ENCODE peak calls at places on chromosome 18, in six cellular contexts. One of them, this sample, is unnamed.

GRCh38 chr18:70044626-70045025 is 97.0 kb upstream of the CD226 start:
- DNase-seq in HCT116: peak
- DNase-seq in GM12865: no peak
- DNase-seq in ELF-1: no peak
- DNase-seq in left ventricle myocardium superior: no peak
- DNase-seq in A172: peak
- DNase-seq in this sample: no peak

GRCh38 chr18:68494802-68495560 is 219.9 kb downstream of the TMX3 start:
- DNase-seq in HCT116: no peak
- DNase-seq in left ventricle myocardium superior: no peak
- DNase-seq in ELF-1: peak
- DNase-seq in GM12865: no peak
- DNase-seq in A172: peak
- DNase-seq in this sample: no peak

GRCh38 chr18:28147674-28148171 is 29.2 kb downstream of the CDH2 start:
- DNase-seq in HCT116: no peak
- DNase-seq in GM12865: no peak
- DNase-seq in left ventricle myocardium superior: no peak
- DNase-seq in ELF-1: no peak
- DNase-seq in A172: no peak
- DNase-seq in this sample: no peak

GRCh38 chr18:74818776-74819175 is 221.1 kb downstream of the ZNF407 start:
- DNase-seq in HCT116: no peak
- DNase-seq in ELF-1: no peak
- DNase-seq in GM12865: no peak
- DNase-seq in A172: no peak
- DNase-seq in left ventricle myocardium superior: no peak
- DNase-seq in this sample: no peak

GRCh38 chr18:59823611-59824195 is 76.1 kb upstream of the PMAIP1 start:
- DNase-seq in HCT116: peak
- DNase-seq in GM12865: peak
- DNase-seq in left ventricle myocardium superior: no peak
- DNase-seq in ELF-1: peak
- DNase-seq in A172: peak
- DNase-seq in this sample: peak

GRCh38 chr18:12702221-12703095 is at the start of the genes CEP76 and PSMG2:
- DNase-seq in GM12865: peak
- DNase-seq in ELF-1: peak
- DNase-seq in A172: peak
- DNase-seq in left ventricle myocardium superior: peak
- DNase-seq in HCT116: peak
- DNase-seq in this sample: peak

GRCh38 chr18:45505497-45506206 is 109.6 kb upstream of the SLC14A2 start:
- DNase-seq in GM12865: no peak
- DNase-seq in HCT116: no peak
- DNase-seq in left ventricle myocardium superior: peak
- DNase-seq in ELF-1: no peak
- DNase-seq in A172: no peak
- DNase-seq in this sample: no peak

GRCh38 chr18:71844810-71845209 is 699.3 kb downstream of the CBLN2 start:
- DNase-seq in A172: no peak
- DNase-seq in HCT116: no peak
- DNase-seq in GM12865: no peak
- DNase-seq in left ventricle myocardium superior: no peak
- DNase-seq in ELF-1: no peak
- DNase-seq in this sample: no peak

GRCh38 chr18:58104071-58104470 is 60.0 kb downstream of the NEDD4L start:
- DNase-seq in ELF-1: no peak
- DNase-seq in HCT116: no peak
- DNase-seq in left ventricle myocardium superior: no peak
- DNase-seq in A172: no peak
- DNase-seq in GM12865: no peak
- DNase-seq in this sample: no peak

GRCh38 chr18:76801567-76802505 is 20.5 kb upstream of the ZNF236 start:
- DNase-seq in HCT116: no peak
- DNase-seq in ELF-1: peak
- DNase-seq in A172: peak
- DNase-seq in GM12865: peak
- DNase-seq in left ventricle myocardium superior: peak
- DNase-seq in this sample: peak

GRCh38 chr18:53698907-53699306 is 525.6 kb downstream of the MBD2 start:
- DNase-seq in ELF-1: peak
- DNase-seq in HCT116: no peak
- DNase-seq in A172: peak
- DNase-seq in GM12865: peak
- DNase-seq in left ventricle myocardium superior: no peak
- DNase-seq in this sample: no peak

GRCh38 chr18:55280515-55280914 is 307.5 kb downstream of the TCF4 start:
- DNase-seq in left ventricle myocardium superior: no peak
- DNase-seq in ELF-1: no peak
- DNase-seq in GM12865: no peak
- DNase-seq in A172: no peak
- DNase-seq in HCT116: no peak
- DNase-seq in this sample: no peak

GRCh38 chr18:63141777-63142176 is 177.8 kb downstream of the BCL2 start:
- DNase-seq in GM12865: peak
- DNase-seq in ELF-1: no peak
- DNase-seq in A172: no peak
- DNase-seq in left ventricle myocardium superior: no peak
- DNase-seq in HCT116: no peak
- DNase-seq in this sample: no peak

GRCh38 chr18:36186461-36187137 is 698 bp upstream of the MOCOS start:
- DNase-seq in ELF-1: no peak
- DNase-seq in HCT116: no peak
- DNase-seq in A172: peak
- DNase-seq in GM12865: peak
- DNase-seq in left ventricle myocardium superior: peak
- DNase-seq in this sample: no peak

This sample was measured in prostate gland.